ENCODE peak calls at places on chromosomes 11 and 22, in seven cellular contexts. G is IMR-90, L is H9, S is H1, K is neuronal stem cell, C is mesenchymal stem cell, A is trophoblast cell. Y is an unnamed sample. For H3K4me1, the result is how much of the 10 kb centered on the place peaks cover.

GRCh38 chr11:3213659-3214419 is 4.8 kb downstream of the MRGPRG start:
- DNase-seq in G (no peak), L (no peak), S (no peak), K (no peak), C (no peak), A (no peak), Y (no peak)

GRCh38 chr22:17980013-17980510 is 44.3 kb downstream of the MICAL3 start:
- DNase-seq in G (no peak), L (no peak), S (no peak), K (no peak), C (no peak), A (no peak), Y (no peak)

GRCh38 chr11:21810650-21811049 is 382.2 kb upstream of the ANO5 start:
- DNase-seq in G (no peak), L (no peak), S (no peak), K (no peak), C (no peak), A (no peak), Y (no peak)

GRCh38 chr11:64164392-64165312 is 1.3 kb downstream of the MACROD1 start:
- DNase-seq in G (no peak), L (peak), S (no peak), K (no peak), C (no peak), A (peak), Y (peak)

GRCh38 chr11:102592634-102593581 is 32.2 kb downstream of the MMP20 start:
- DNase-seq in G (peak), L (peak), S (no peak), K (no peak), C (peak), A (peak), Y (peak)

GRCh38 chr22:26321469-26321913 is 107.6 kb upstream of the ASPHD2 start:
- DNase-seq in G (peak), L (no peak), S (no peak), K (no peak), C (peak), A (peak), Y (peak)

GRCh38 chr22:25546751-25547150 is 17.7 kb upstream of the GRK3 start:
- DNase-seq in G (no peak), L (no peak), S (no peak), K (no peak), C (no peak), A (peak), Y (peak)

GRCh38 chr22:25448435-25449051 is 115.9 kb upstream of the GRK3 start:
- DNase-seq in G (peak), L (no peak), S (no peak), K (no peak), C (peak), A (peak), Y (no peak)

GRCh38 chr22:42178910-42179495 is 48.4 kb upstream of the CYP2D6 start:
- DNase-seq in G (no peak), L (no peak), S (no peak), K (no peak), C (no peak), A (no peak), Y (no peak)

GRCh38 chr11:122633219-122633829 is 22.2 kb upstream of the UBASH3B start:
- DNase-seq in G (peak), L (peak), S (no peak), K (peak), C (peak), A (peak), Y (peak)

GRCh38 chr11:111452146-111452545 is 60.0 kb downstream of the BTG4 start:
- DNase-seq in G (peak), L (no peak), S (no peak), K (no peak), C (no peak), A (peak), Y (no peak)

GRCh38 chr11:84136926-84137325 is 850.8 kb upstream of the CCDC90B start:
- DNase-seq in G (no peak), L (no peak), S (no peak), K (no peak), C (no peak), A (no peak), Y (no peak)

DNA sequence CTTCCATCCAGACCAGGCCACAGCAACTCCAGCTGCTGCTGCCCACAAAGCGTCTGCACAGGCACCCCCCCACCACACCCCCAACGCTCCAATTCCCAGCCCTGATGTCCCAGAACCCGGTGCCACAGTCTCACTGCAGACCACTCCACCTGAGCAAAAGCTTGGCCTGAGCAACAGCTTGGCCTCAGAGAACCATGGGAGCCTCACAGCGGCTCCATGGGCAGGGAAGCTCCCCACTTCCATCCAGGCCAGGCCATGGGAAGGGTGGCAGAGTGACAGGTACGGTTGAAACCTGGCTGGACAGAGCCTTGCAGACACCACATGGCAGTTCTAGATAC is 13.2 kb downstream of the PLXNB2 start:
- DNase-seq in G (no peak), L (no peak), S (no peak), K (no peak), C (no peak), A (no peak), Y (no peak)
- H3K4me1 ChIP-seq in G (under half), L (under half), S (under half), K (under half), C (half or more), A (under half), Y (under half)

GRCh38 chr11:96229354-96229973 is 113.5 kb downstream of the MAML2 start:
- DNase-seq in G (no peak), L (no peak), S (no peak), K (no peak), C (no peak), A (no peak), Y (peak)
- H2BK5ac ChIP-seq in G (peak), L (no peak), S (no peak), K (no peak), C (peak), A (peak), Y (no peak)

GRCh38 chr11:120342678-120343077 is 6.5 kb downstream of the ARHGEF12 start:
- DNase-seq in G (no peak), L (no peak), S (no peak), K (no peak), C (no peak), A (no peak), Y (no peak)
- H3K4me1 ChIP-seq in G (under half), L (under half), S (under half), K (under half), C (under half), A (under half), Y (under half)

GRCh38 chr11:96257972-96258951 is 84.7 kb downstream of the MAML2 start:
- DNase-seq in G (peak), L (no peak), S (no peak), K (no peak), C (peak), A (no peak), Y (no peak)
- H2BK5ac ChIP-seq in G (peak), L (no peak), S (no peak), K (no peak), C (no peak), A (peak), Y (no peak)

GRCh38 chr22:39526736-39527171 is 5.8 kb downstream of the RPS19BP1 start:
- DNase-seq in G (no peak), L (no peak), S (no peak), K (no peak), C (peak), A (peak), Y (peak)
- H3K4me1 ChIP-seq in G (under half), L (under half), S (under half), K (under half), C (half or more), A (under half), Y (under half)

GRCh38 chr11:87528752-87529151 is 491.0 kb downstream of the TMEM135 start:
- DNase-seq in G (no peak), L (no peak), S (no peak), K (no peak), C (no peak), A (no peak), Y (no peak)

DNA sequence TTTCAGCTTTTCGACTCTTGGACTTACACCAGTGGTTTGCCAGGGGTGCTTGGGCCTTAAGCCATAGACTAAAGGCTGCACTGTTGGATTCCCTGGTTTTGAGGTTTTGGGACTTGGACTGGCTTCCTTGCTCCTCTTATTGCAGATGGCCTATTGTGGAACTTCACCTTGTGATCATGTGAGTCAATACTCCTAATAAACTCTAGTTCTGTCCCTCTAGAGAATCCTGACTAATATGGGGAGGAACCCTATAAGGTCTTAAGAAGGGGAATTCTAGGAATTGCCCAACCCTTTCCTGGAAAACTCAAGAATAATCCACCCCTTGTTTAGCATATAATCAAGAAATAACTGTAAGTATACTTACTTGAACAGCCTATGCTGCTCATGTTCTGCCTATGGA is 491.8 kb downstream of the TMEM135 start:
- DNase-seq in G (no peak), L (no peak), S (no peak), K (no peak), C (no peak), A (no peak), Y (no peak)
- H2BK5ac ChIP-seq in G (no peak), L (no peak), S (no peak), K (no peak), C (no peak), A (no peak), Y (no peak)

GRCh38 chr11:86152901-86153300 is 84.0 kb upstream of the PICALM start:
- DNase-seq in G (no peak), L (no peak), S (no peak), K (no peak), C (no peak), A (peak), Y (no peak)

GRCh38 chr11:86152006-86152862 is 83.3 kb upstream of the PICALM start:
- DNase-seq in G (peak), L (no peak), S (no peak), K (no peak), C (no peak), A (peak), Y (no peak)

GRCh38 chr11:86151188-86152005 is 82.5 kb upstream of the PICALM start:
- DNase-seq in G (peak), L (no peak), S (no peak), K (no peak), C (peak), A (peak), Y (peak)

GRCh38 chr11:86155210-86155844 is 86.4 kb upstream of the PICALM start:
- DNase-seq in G (no peak), L (no peak), S (no peak), K (no peak), C (no peak), A (peak), Y (no peak)

GRCh38 chr11:86153439-86153838 is 84.6 kb upstream of the PICALM start:
- DNase-seq in G (no peak), L (no peak), S (no peak), K (no peak), C (no peak), A (no peak), Y (no peak)
- H3K4me1 ChIP-seq in G (under half), L (under half), S (under half), K (under half), C (under half), A (under half), Y (under half)

Y was measured in mesendoderm.